ENCODE peak calls at places on chromosomes 2 and 18, in four cellular contexts. X is WTC11, W is K562, H is GM12878. O is an unnamed sample.

GRCh38 chr2:209259767-209260166 is 164.1 kb upstream of the MAP2 start:
- DNase-seq in W (no peak), H (no peak), X (no peak), O (peak; percentile 30)

GRCh38 chr18:23106575-23106974 is 28.7 kb upstream of the CABLES1 start:
- DNase-seq in W (no peak), X (no peak), H (no peak), O (peak; percentile 78)

GRCh38 chr2:135709992-135710391 is 31.7 kb upstream of the UBXN4 start:
- DNase-seq in W (peak; percentile 69), X (peak; percentile 62), H (no peak), O (peak; percentile 44)

GRCh38 chr18:30819619-30820018 is 222.9 kb downstream of the DSC3 start:
- DNase-seq in H (no peak), X (no peak), W (no peak), O (no peak)

GRCh38 chr2:46939596-46940359 is 24.2 kb upstream of the MCFD2 start:
- DNase-seq in W (no peak), X (no peak), H (no peak), O (peak; percentile 23)

GRCh38 chr2:120227111-120227991 is 4.2 kb upstream of the TMEM185B start:
- DNase-seq in H (no peak), W (no peak), X (no peak), O (peak; percentile 72)

GRCh38 chr18:42517896-42518295 is 562.9 kb downstream of the PIK3C3 start:
- DNase-seq in W (no peak), X (no peak), H (no peak), O (no peak)

GRCh38 chr2:79223539-79223938 is 64.0 kb upstream of the REG3A start:
- DNase-seq in X (no peak), W (no peak), H (no peak), O (no peak)

GRCh38 chr2:196971574-196972279 is 45.2 kb upstream of the PGAP1 start:
- DNase-seq in X (no peak), W (no peak), H (no peak), O (no peak)

GRCh38 chr2:201807452-201807980 is 1.2 kb downstream of the CDK15 start:
- DNase-seq in H (no peak), X (no peak), W (no peak), O (no peak)

GRCh38 chr2:25276569-25277465 is 64.9 kb downstream of the DNMT3A start:
- DNase-seq in X (peak; percentile 81), W (peak; percentile 71), H (no peak), O (no peak)

GRCh38 chr2:237922641-237923361 is 44.0 kb upstream of the UBE2F start:
- DNase-seq in W (no peak), H (no peak), X (no peak), O (no peak)

GRCh38 chr2:237920673-237921072 is 46.1 kb upstream of the UBE2F start:
- DNase-seq in X (no peak), W (no peak), H (no peak), O (no peak)

GRCh38 chr2:237921967-237922492 is 44.8 kb upstream of the UBE2F start:
- DNase-seq in W (no peak), X (no peak), H (no peak), O (no peak)

GRCh38 chr2:237924164-237924534 is 42.7 kb upstream of the UBE2F start:
- DNase-seq in X (no peak), W (no peak), H (no peak), O (no peak)

GRCh38 chr2:237923507-237924163 is 43.2 kb upstream of the UBE2F start:
- DNase-seq in X (peak; percentile 87), W (peak; percentile 95), H (no peak), O (peak; percentile 47)
- TF ChIP-seq ETV6 in X (no peak), W (no peak), H (no peak), O (no peak)

DNA sequence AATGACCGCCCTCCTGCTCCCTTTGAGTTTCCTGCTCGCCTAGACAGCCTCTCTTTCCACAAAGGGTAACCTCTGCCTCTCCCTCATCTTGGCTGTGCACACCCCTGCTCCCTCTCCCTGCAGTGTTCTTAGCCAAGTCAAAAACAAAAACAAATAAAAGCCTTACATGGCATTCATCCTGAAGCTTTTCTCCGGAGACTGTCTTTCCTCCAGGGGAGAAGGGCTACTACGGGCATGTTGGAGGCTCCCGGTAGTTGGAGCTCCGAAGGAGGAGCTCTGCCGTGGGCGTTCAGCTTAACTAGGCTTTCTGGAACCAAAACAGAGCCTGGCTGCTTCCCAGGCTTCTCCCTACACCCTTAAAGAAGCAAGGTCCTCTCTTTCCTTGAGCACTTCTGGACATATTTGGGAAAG is 104.2 kb downstream of the TPGS2 start:
- DNase-seq in X (no peak), W (no peak), H (no peak), O (no peak)
- TF ChIP-seq ETV6 in X (no peak), W (no peak), H (no peak), O (no peak)

GRCh38 chr18:77255426-77256105 is 5.9 kb downstream of the GALR1 start:
- DNase-seq in H (no peak), X (no peak), W (no peak), O (no peak)
- TF ChIP-seq ETV6 in H (no peak), X (no peak), W (no peak), O (no peak)

GRCh38 chr2:53941749-53942148 is 29.0 kb downstream of the PSME4 start:
- DNase-seq in W (no peak), H (no peak), X (no peak), O (no peak)
- TF ChIP-seq ETV6 in W (no peak), H (no peak), X (no peak), O (no peak)

DNA sequence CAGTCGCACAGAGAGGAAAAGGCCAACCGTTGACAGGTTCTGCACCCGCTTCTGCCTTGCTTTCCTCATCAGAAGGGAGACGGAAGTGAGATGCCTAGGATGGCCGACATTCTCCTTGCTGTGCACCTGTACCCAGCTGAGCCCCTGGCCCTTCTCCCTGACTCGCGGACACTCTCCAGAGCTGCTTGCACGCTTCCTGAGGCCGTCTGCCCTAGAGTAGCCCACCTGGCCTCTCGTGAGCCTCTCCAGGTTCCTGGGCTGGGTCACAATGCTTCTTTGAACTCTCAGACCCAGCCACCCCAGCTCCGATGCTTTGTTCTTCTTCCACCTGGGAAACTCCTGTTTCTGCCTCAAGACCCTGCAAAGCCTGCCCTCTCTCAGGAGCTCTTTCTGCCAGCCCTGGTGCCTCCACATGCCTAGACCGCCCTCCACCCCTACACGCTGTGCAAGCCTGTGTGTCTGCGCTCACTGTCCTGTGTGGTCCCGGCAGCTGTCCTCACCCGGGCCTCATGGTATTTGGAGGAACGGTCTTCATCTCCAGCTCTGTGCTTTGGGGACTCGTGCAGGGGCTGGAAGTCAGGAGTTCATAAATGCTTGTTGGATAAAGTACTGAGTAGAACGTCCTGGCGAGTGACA is 345.4 kb upstream of the SALL3 start:
- DNase-seq in H (no peak), W (no peak), X (no peak), O (no peak)
- TF ChIP-seq ETV6 in H (no peak), W (no peak), X (no peak), O (no peak)

GRCh38 chr18:76468345-76469275 is 26.4 kb downstream of the ZNF516 start:
- DNase-seq in X (no peak), H (no peak), W (no peak), O (no peak)

GRCh38 chr18:76465630-76466409 is 29.2 kb downstream of the ZNF516 start:
- DNase-seq in H (no peak), W (no peak), X (no peak), O (no peak)

GRCh38 chr18:76467371-76468190 is 27.5 kb downstream of the ZNF516 start:
- DNase-seq in X (no peak), W (no peak), H (no peak), O (no peak)

GRCh38 chr18:76464281-76465259 is 30.5 kb downstream of the ZNF516 start:
- DNase-seq in W (no peak), X (no peak), H (no peak), O (no peak)

DNA sequence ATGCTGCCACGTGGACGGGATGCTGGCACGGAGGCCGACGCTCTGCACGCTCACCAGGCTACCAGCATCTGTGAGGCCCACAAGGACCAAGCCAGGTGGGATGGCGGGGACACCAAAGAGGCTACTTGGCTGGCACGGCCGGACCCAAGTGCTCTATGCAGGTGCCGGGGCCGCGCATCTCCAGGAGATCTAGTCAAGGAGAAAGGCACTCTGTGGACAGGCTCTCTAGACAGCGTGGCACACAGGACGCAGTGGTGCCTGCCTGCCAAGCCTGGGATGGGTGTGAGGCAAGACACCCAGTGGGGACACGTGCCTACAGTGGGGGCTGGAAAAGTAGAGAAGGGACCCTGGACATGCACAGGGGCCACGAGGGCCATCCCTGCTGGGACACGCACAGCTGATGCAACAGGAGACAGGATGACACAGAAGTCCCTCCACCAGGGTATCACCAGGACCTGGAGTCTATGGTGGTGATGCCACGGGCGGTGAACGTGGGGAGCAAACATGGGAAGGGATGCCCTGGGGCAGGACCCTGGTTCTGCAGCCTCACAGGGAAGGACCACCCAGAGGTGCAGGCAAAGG is 28.5 kb downstream of the ZNF516 start:
- DNase-seq in W (no peak), X (no peak), H (no peak), O (no peak)
- TF ChIP-seq ETV6 in W (no peak), X (no peak), H (no peak), O (no peak)

DNA sequence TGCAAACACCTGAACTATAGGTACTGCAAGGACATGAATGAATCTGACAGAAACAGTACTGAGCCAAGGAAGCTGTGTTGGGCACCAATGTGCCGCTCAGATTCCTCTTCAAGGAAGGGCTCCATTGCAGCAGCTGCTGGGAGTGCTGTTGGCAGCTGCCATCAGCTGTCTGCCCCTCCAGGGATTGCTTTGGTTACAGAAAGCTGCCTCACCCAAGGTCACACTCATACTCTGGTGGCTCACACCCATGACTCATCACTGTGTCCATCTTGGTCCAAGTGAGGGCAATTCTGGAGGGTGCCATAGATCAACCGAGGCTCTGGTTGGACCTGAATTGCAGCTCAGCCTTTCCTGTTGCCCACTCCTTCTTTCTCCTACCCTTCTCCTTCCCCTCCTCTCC is 24.4 kb upstream of the TRPM8 start:
- DNase-seq in X (no peak), H (no peak), W (no peak), O (peak; percentile 20)
- TF ChIP-seq ETV6 in X (no peak), H (no peak), W (no peak), O (no peak)

GRCh38 chr2:126657636-126658315 is 1.8 kb downstream of the GYPC start:
- DNase-seq in X (peak; percentile 66), W (peak; percentile 62), H (peak; percentile 61), O (no peak)
- TF ChIP-seq ETV6 in X (no peak), W (no peak), H (no peak), O (no peak)